ENCODE peak calls at places on chromosomes 3 and 15, in five cellular contexts. E is A673, V is tibial artery, Z is body of pancreas, R is GM23248. G is an unnamed sample. For H3K36me3, the result is how much of the 10 kb centered on the place peaks cover.

GRCh38 chr3:157127831-157128767 is 31.8 kb downstream of the CCNL1 start:
- DNase-seq in V (peak), Z (peak), R (peak), E (peak), G (no peak)

GRCh38 chr3:56966104-56966503 is 94.4 kb upstream of the SPATA12 start:
- DNase-seq in E (no peak), V (no peak), Z (no peak), R (no peak), G (no peak)

GRCh38 chr3:140953028-140953960 is 11.7 kb downstream of the SLC25A36 start:
- DNase-seq in V (no peak), E (peak), R (peak), Z (no peak), G (no peak)

GRCh38 chr3:141486416-141486734 is 452 bp upstream of the RASA2 start:
- DNase-seq in Z (peak), V (no peak), E (no peak), R (peak), G (no peak)

GRCh38 chr3:136952292-136952691 is 5.5 kb upstream of the IL20RB start:
- DNase-seq in R (peak), V (no peak), E (no peak), Z (no peak), G (no peak)

GRCh38 chr15:65211157-65211982 is at the start of gene CILP:
- DNase-seq in Z (peak), E (peak), R (peak), V (no peak), G (peak)

GRCh38 chr15:44882499-44882968 is 74.0 kb upstream of the TERB2 start:
- DNase-seq in R (no peak), V (no peak), Z (no peak), E (no peak), G (no peak)

GRCh38 chr3:39183231-39184080 is 8.9 kb downstream of the XIRP1 start:
- DNase-seq in V (no peak), R (no peak), E (no peak), Z (no peak), G (no peak)

GRCh38 chr3:90036931-90037330 is 929.5 kb downstream of the EPHA3 start:
- DNase-seq in E (no peak), Z (no peak), R (no peak), V (no peak), G (no peak)

GRCh38 chr3:184576457-184577240 is 15.1 kb downstream of the EPHB3 start:
- DNase-seq in R (no peak), V (no peak), Z (no peak), E (no peak), G (no peak)

GRCh38 chr15:47801522-47801921 is 84.2 kb downstream of the SEMA6D start:
- DNase-seq in R (no peak), E (no peak), V (no peak), Z (no peak), G (no peak)

GRCh38 chr3:10725067-10725466 is 91.0 kb upstream of the SLC6A11 start:
- DNase-seq in Z (no peak), R (no peak), V (no peak), E (no peak), G (no peak)

GRCh38 chr15:31396881-31397560 is 70.4 kb downstream of the KLF13 start:
- DNase-seq in V (peak), Z (peak), R (peak), E (peak), G (peak)

GRCh38 chr3:39707314-39707909 is 102.0 kb upstream of the MYRIP start:
- DNase-seq in Z (peak), V (no peak), R (peak), E (peak), G (peak)

GRCh38 chr15:67059127-67059553 is 6.3 kb upstream of the SMAD3 start:
- DNase-seq in R (no peak), Z (peak), V (peak), E (no peak), G (no peak)

GRCh38 chr3:95399580-95399979 is 1336.7 kb downstream of the NSUN3 start:
- DNase-seq in R (no peak), V (no peak), E (no peak), Z (no peak), G (no peak)

GRCh38 chr3:13451301-13451673 is 28.8 kb upstream of the HDAC11 start:
- DNase-seq in V (no peak), Z (peak), R (peak), E (no peak), G (no peak)

GRCh38 chr3:120492103-120492502 is 41.3 kb upstream of the FSTL1 start:
- DNase-seq in V (no peak), R (no peak), E (no peak), Z (no peak), G (no peak)

GRCh38 chr3:22372292-22372949 is 621.4 kb upstream of the ZNF385D start:
- DNase-seq in V (no peak), R (peak), E (no peak), Z (no peak), G (peak)

GRCh38 chr15:36925671-36926421 is 174.5 kb downstream of the MEIS2 start:
- DNase-seq in E (peak), Z (no peak), V (no peak), R (no peak), G (no peak)

GRCh38 chr3:43707998-43708397 is 17.3 kb downstream of the ABHD5 start:
- DNase-seq in Z (no peak), E (peak), R (peak), V (no peak), G (no peak)

GRCh38 chr3:195266428-195266827 is 4.5 kb downstream of the XXYLT1 start:
- DNase-seq in Z (no peak), V (no peak), R (no peak), E (no peak), G (no peak)

GRCh38 chr3:177441813-177442646 is 244.7 kb upstream of the TBL1XR1 start:
- DNase-seq in R (peak), E (no peak), Z (no peak), V (no peak), G (no peak)

GRCh38 chr3:87082806-87083440 is 92.0 kb upstream of the VGLL3 start:
- DNase-seq in E (peak), Z (peak), R (peak), V (no peak), G (peak)

DNA sequence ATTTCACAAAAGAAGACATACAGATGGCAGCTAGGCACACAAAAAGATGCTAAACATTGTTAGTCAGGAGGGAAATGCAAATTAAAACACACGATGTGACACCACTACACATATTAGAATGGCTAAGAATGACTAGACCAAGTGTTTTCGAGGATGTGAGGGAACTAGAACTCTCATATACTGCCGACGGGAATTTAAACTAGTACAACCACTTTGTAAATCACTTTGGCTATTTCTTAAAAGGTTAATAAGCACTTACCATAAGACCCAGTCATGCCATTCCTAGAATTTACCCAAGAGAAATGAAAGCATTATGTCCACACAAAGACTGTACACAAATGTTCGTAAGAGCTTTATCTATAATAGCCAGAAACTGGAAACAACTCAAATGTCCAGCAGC is 5.6 kb downstream of the CEP70 start:
- DNase-seq in E (no peak), V (no peak), R (no peak), Z (no peak), G (no peak)
- H3K36me3 ChIP-seq in E (under half), V (under half), R (under half), Z (under half), G (under half)

GRCh38 chr3:44993471-44994205 is 17.6 kb downstream of the EXOSC7 start:
- DNase-seq in V (no peak), Z (no peak), E (no peak), R (peak), G (no peak)
- H3K36me3 ChIP-seq in V (half or more), Z (under half), E (half or more), R (under half), G (under half)

GRCh38 chr15:74845208-74845568 is 2.2 kb upstream of the ULK3 start:
- DNase-seq in V (no peak), E (no peak), Z (no peak), R (no peak), G (no peak)

GRCh38 chr15:74842581-74843444 is at the start of gene ULK3:
- DNase-seq in Z (peak), E (peak), R (peak), V (peak), G (peak)

GRCh38 chr15:74843445-74843828 is 481 bp upstream of the ULK3 start:
- DNase-seq in V (no peak), Z (no peak), E (no peak), R (no peak), G (no peak)

GRCh38 chr15:74844319-74845207 is 1.6 kb upstream of the ULK3 start:
- DNase-seq in Z (no peak), R (no peak), V (no peak), E (no peak), G (peak)

DNA sequence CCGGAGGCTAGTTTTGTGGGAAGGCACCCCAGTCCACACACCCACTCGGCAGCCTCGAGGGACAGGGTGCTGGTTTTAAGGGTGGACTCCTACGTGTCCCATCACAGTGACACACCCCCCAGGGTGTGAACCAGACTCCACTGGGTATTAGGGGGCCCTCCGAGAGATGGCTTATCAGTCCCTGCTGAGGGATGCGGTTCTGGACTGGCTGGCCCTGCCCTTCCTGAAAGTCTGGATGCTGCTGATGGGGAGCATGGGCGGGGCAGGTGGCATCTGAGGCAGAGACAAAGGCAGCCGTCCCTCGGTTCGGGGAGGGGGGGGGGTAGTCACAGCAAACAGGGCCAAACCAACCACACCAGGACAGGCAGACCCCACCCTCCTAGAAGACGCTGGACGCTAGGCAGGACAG is 939 bp upstream of the ULK3 start:
- DNase-seq in Z (no peak), R (no peak), E (no peak), V (no peak), G (peak)
- H3K36me3 ChIP-seq in Z (under half), R (under half), E (under half), V (half or more), G (under half)

GRCh38 chr3:134453631-134454030 is 32.2 kb downstream of the ANAPC13 start:
- DNase-seq in R (no peak), Z (no peak), E (peak), V (no peak), G (peak)
- H3K36me3 ChIP-seq in R (under half), Z (under half), E (under half), V (under half), G (under half)

DNA sequence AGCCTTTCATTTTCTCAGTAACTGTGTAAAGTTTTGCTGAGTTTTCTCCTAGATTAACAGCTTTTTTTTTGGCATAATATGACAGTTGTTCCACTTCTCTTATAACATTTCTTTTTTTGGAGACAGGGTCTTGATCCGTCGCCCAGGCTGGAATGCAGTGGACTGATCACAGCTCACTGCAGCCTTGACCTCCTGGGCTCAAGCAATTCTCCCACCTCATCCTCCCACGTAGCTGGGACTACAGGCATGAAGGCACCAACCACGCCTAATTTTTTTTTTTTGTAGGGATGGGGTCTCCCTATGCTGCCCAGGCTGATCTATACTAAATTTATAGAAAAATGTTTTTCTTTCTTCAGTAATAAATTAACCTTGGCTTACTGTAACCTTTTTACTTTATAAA is 30.1 kb downstream of the DLG1 start:
- DNase-seq in Z (no peak), R (no peak), V (no peak), E (no peak), G (no peak)
- H3K36me3 ChIP-seq in Z (under half), R (under half), V (under half), E (under half), G (under half)